ENCODE peak calls at places on chromosomes 16 and 17, in nine cellular contexts. M, Q, B, X, D, T, E, K and L are unnamed samples.

GRCh38 chr16:30139895-30140481 is 17.0 kb upstream of the MAPK3 start:
- DNase-seq in T (no peak), X (no peak), M (no peak), Q (no peak), E (no peak), D (no peak), K (no peak), B (no peak), L (no peak)

GRCh38 chr17:76585649-76586593 is at the start of gene ST6GALNAC2:
- DNase-seq in Q (peak), K (peak), T (no peak), X (peak), D (peak), E (peak), B (peak), M (peak), L (peak)

GRCh38 chr17:57463103-57463885 is 207.0 kb downstream of the MSI2 start:
- DNase-seq in E (no peak), M (peak), Q (no peak), X (no peak), B (no peak), D (peak), T (peak), K (no peak), L (peak)

GRCh38 chr16:84876873-84877606 is 57.3 kb downstream of the CRISPLD2 start:
- DNase-seq in D (no peak), E (no peak), Q (no peak), K (no peak), M (no peak), T (no peak), X (no peak), B (no peak), L (no peak)

GRCh38 chr17:82424001-82424862 is 5.8 kb upstream of the OGFOD3 start:
- DNase-seq in X (no peak), M (peak), D (peak), E (peak), B (no peak), K (no peak), Q (peak), T (peak), L (peak)

GRCh38 chr17:42937712-42938596 is 26.3 kb downstream of the AARSD1 start:
- DNase-seq in K (no peak), E (peak), D (peak), X (no peak), M (peak), Q (peak), B (peak), T (peak), L (peak)

GRCh38 chr17:72122668-72123495 is 2.1 kb downstream of the SOX9 start:
- DNase-seq in D (no peak), M (no peak), B (peak), T (peak), Q (no peak), K (no peak), X (peak), E (no peak), L (peak)

GRCh38 chr16:58661199-58661830 is 23.3 kb downstream of the SLC38A7 start:
- DNase-seq in T (peak), X (peak), D (peak), K (no peak), Q (peak), M (peak), E (no peak), B (peak), L (peak)

GRCh38 chr16:11263737-11264136 is 5.4 kb downstream of the TNP2 start:
- DNase-seq in T (no peak), Q (no peak), M (no peak), X (no peak), K (no peak), E (peak), B (no peak), D (no peak), L (no peak)

GRCh38 chr17:63961355-63962207 is 11.1 kb downstream of the SCN4A start:
- DNase-seq in Q (peak), K (peak), X (peak), M (peak), T (peak), D (peak), B (peak), E (peak), L (peak)

GRCh38 chr17:78708510-78708973 is 73.5 kb downstream of the CYTH1 start:
- DNase-seq in T (peak), M (peak), E (peak), K (peak), D (peak), X (peak), B (peak), Q (peak), L (peak)

GRCh38 chr16:68289621-68290329 is 21.0 kb downstream of the SLC7A6OS start:
- DNase-seq in M (no peak), Q (no peak), D (no peak), T (peak), X (no peak), K (no peak), E (peak), B (no peak), L (peak)

GRCh38 chr17:16281351-16281750 is 64.3 kb downstream of the PIGL start:
- DNase-seq in E (no peak), D (no peak), K (no peak), M (no peak), Q (no peak), B (no peak), X (no peak), T (peak), L (peak)

GRCh38 chr17:77303620-77304019 is 162.9 kb downstream of the SEC14L1 start:
- DNase-seq in M (no peak), B (no peak), Q (no peak), E (no peak), T (peak), K (no peak), D (peak), X (no peak), L (peak)

GRCh38 chr17:46819906-46820351 is 1.4 kb upstream of the WNT3 start:
- DNase-seq in E (no peak), K (no peak), B (no peak), M (no peak), D (no peak), Q (no peak), T (no peak), X (no peak), L (no peak)

GRCh38 chr17:41492771-41493170 is 3.1 kb upstream of the KRT36 start:
- DNase-seq in E (no peak), D (no peak), Q (no peak), K (no peak), M (no peak), T (peak), X (no peak), B (no peak), L (no peak)

GRCh38 chr16:75555213-75555706 is 792 bp downstream of the TMEM231 start:
- DNase-seq in B (peak), Q (peak), X (peak), K (peak), M (peak), D (peak), E (no peak), T (peak), L (peak)

GRCh38 chr17:41329279-41329925 is 13.9 kb upstream of the KRTAP17-1 start:
- DNase-seq in X (no peak), K (no peak), E (no peak), Q (peak), T (peak), M (peak), D (peak), B (peak), L (peak)

GRCh38 chr16:12176051-12176450 is 199.5 kb downstream of the SNX29 start:
- DNase-seq in M (no peak), T (no peak), K (no peak), D (no peak), X (no peak), B (no peak), Q (no peak), E (no peak), L (peak)

GRCh38 chr17:63405741-63406261 is 40.3 kb downstream of the CYB561 start:
- DNase-seq in M (peak), B (no peak), K (no peak), X (no peak), D (peak), Q (peak), E (no peak), T (peak), L (peak)

GRCh38 chr17:44132275-44132821 is 8.9 kb upstream of the HDAC5 start:
- DNase-seq in X (no peak), T (peak), K (no peak), M (no peak), B (no peak), Q (no peak), D (peak), E (no peak), L (no peak)

GRCh38 chr17:77745702-77746101 is 212.8 kb upstream of the TNRC6C start:
- DNase-seq in E (no peak), K (no peak), X (no peak), Q (no peak), B (no peak), D (no peak), M (no peak), T (no peak), L (no peak)

GRCh38 chr17:47957591-47958490 is at the start of gene PRR15L:
- DNase-seq in B (peak), X (no peak), Q (no peak), D (peak), K (peak), E (no peak), M (no peak), T (no peak), L (no peak)

GRCh38 chr17:81339180-81339501 is 44.0 kb upstream of the SLC38A10 start:
- DNase-seq in Q (no peak), M (no peak), B (no peak), T (no peak), X (no peak), D (no peak), E (no peak), K (no peak), L (no peak)

GRCh38 chr17:55348749-55349354 is 72.8 kb downstream of the MMD start:
- DNase-seq in D (peak), M (peak), K (peak), X (peak), E (peak), T (peak), Q (peak), B (peak), L (peak)

GRCh38 chr16:66091462-66091861 is 275.0 kb upstream of the CDH5 start:
- DNase-seq in B (no peak), Q (no peak), T (no peak), E (no peak), K (no peak), D (no peak), M (no peak), X (no peak), L (peak)

GRCh38 chr17:69060835-69061234 is at the start of gene ABCA9:
- DNase-seq in E (no peak), X (no peak), Q (no peak), K (no peak), B (no peak), T (peak), M (no peak), D (no peak), L (peak)

GRCh38 chr16:88536971-88537751 is 33.0 kb upstream of the ZC3H18 start:
- DNase-seq in X (peak), M (no peak), B (no peak), K (no peak), T (no peak), D (peak), E (no peak), Q (no peak), L (no peak)
- TF ChIP-seq CTCF in X (no peak), M (no peak), B (peak), K (no peak), T (no peak), D (peak), E (no peak), Q (peak), L (no peak)

DNA sequence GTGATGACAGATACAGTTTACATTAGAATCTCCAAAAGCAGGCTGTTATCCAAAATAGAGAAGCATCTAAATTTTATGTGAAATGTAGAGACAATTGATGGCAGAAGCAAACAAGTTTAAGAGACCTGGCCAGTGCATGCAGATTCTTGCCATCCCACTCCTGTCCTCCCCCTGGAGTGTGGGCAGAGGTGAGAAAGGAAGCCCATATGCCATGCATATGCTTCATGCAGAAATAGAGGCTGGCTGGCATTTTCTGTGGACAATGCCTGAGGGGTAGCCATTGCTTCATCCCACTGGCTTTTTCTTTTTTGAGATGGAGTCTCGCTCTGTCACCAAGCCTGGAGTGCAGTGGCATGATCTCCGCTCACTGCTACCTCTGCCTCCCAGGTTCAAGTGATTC is 382.1 kb downstream of the RBFOX1 start:
- DNase-seq in T (no peak), X (no peak), B (no peak), M (no peak), E (no peak), D (no peak), Q (no peak), K (no peak), L (no peak)
- TF ChIP-seq CTCF in T (no peak), X (no peak), B (no peak), M (no peak), E (no peak), D (no peak), Q (no peak), K (no peak), L (no peak)

DNA sequence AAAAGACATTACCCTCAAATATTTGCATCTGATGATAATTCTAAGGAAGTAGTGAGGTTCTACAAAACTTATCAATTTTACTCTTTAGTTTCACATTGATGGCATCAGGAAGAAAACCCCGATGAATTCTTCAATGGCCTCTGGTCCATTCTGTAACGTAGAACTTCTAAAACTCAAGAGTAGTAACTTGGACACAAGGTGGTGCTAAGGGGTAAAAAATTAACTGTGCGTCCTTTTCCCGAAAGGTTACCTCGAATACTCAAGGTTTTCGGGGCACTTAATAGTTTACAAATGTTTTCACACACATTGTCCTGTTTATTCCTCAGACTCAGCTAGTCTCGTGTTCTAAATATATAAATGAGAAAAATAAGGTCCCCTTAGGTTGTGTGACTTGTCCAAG is 517.3 kb upstream of the ZFHX3 start:
- DNase-seq in Q (peak), X (no peak), K (no peak), B (no peak), D (peak), T (no peak), M (peak), E (no peak), L (no peak)
- TF ChIP-seq CTCF in Q (peak), X (no peak), K (peak), B (peak), D (peak), T (no peak), M (peak), E (no peak), L (no peak)

GRCh38 chr17:8629371-8630226 is 926 bp downstream of the MYH10 start:
- DNase-seq in M (peak), T (peak), X (peak), E (no peak), D (peak), Q (no peak), B (peak), K (peak), L (peak)

GRCh38 chr17:8631554-8631877 is 991 bp upstream of the MYH10 start:
- DNase-seq in E (no peak), X (no peak), M (no peak), D (peak), B (no peak), K (no peak), T (no peak), Q (peak), L (no peak)

GRCh38 chr17:8630227-8630801 is at the start of gene MYH10:
- DNase-seq in M (no peak), B (no peak), K (peak), T (no peak), D (no peak), E (no peak), Q (no peak), X (peak), L (no peak)

GRCh38 chr17:8632087-8632486 is 1.6 kb upstream of the MYH10 start:
- DNase-seq in M (no peak), D (no peak), E (no peak), T (no peak), K (no peak), X (no peak), B (no peak), Q (no peak), L (no peak)

GRCh38 chr17:8630802-8631553 is 453 bp upstream of the MYH10 start:
- DNase-seq in T (peak), M (peak), D (peak), Q (peak), X (peak), K (peak), B (peak), E (peak), L (peak)
- TF ChIP-seq CTCF in T (no peak), M (peak), D (peak), Q (peak), X (no peak), K (peak), B (peak), E (no peak), L (no peak)

DNA sequence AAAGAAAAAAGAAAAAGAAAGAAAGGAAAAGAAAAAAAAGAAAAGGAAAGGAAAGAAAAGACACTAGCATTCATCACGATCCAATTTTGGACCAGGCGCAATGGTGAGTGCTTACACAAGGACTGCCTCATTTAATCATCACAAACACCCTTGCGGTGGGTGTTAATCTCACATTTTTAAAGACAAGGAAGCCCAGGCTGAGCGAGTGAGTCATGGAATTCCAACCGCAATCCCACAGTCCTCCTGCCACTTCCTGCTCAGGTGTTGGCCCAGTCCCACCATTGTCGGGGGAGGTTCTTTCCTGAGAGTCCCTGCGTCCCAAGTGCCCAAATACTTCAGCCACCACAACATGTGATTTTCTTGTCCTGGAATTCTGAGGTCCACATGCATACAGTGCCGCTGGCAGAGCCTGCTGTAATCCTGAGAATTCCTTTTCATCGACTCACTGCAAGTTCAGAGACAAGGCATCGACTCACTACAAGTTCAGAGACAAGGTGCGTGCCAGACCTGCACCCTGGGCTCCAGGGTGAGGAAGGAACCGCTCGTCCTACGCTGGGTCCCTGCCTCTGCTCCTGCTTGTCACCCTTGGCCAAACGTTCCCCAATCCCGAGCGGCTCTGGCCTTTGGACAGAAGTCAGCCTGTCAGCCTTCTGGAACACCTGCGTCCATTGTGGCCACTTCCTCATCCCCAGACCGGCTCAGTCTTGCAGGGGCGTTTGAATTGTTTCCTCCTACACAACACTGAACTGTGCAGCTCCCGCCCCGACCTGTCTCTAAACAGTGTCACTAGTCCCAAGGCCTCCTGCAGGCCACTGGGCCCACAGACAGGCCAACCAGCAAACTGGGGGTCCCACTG is 5.8 kb downstream of the ZG16B start:
- DNase-seq in B (no peak), T (peak), M (peak), E (no peak), D (peak), X (peak), K (peak), Q (peak), L (peak)
- TF ChIP-seq CTCF in B (no peak), T (no peak), M (no peak), E (no peak), D (no peak), X (no peak), K (no peak), Q (no peak), L (peak)

DNA sequence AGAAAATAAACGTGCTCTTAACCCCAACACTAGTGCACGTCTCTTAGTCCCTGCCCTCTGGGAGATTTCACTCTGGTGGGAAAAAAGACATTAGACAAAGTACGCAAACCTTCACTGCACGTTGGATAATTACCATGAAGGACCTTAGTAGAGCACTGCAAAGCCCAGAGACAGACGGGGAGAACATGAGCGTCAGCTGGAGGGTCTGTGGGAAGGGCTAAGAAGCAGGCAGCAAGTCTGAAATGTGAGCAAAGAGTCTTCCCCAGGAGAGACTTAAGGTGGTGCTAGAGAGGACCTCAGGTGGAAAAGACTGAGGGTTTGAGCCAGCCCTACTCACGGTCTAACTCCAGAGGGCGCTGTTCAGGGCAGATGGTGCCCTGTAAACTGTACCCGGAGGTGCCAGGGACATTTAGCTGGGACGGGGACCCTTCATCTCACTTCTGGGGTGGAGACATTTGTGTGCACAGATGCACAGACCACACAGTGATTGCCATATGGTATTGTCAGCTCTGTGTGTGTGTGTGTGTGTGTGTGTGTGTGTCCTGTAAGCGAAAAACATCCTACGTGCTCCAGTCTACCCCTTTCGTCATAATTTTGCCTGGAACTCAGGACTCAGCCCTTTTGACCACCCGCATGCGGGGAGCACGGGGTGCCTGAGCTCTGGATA is 9.9 kb upstream of the STAC2 start:
- DNase-seq in D (peak), X (no peak), E (peak), M (peak), B (no peak), T (peak), K (no peak), Q (peak), L (peak)
- TF ChIP-seq CTCF in D (peak), X (peak), E (peak), M (peak), B (peak), T (peak), K (peak), Q (peak), L (peak)